ENCODE peak calls at places on chromosomes 12 and 14, in six cellular contexts. B, X, M, U, O and Y are unnamed samples. For H3K4me1, the result is how much of the 10 kb centered on the place peaks cover.

GRCh38 chr12:52147367-52147972 is 44.3 kb downstream of the KRT80 start:
- DNase-seq in U (no peak), X (no peak), O (peak), M (peak), B (peak), Y (peak)

GRCh38 chr14:105931808-105932483 is 405.6 kb downstream of the TMEM121 start:
- DNase-seq in B (peak), X (no peak), U (no peak), O (peak), M (no peak), Y (no peak)

GRCh38 chr12:25463005-25463404 is 90.1 kb downstream of the LMNTD1 start:
- DNase-seq in M (no peak), X (no peak), B (no peak), U (no peak), O (no peak), Y (no peak)

GRCh38 chr12:31261744-31262143 is 64.2 kb downstream of the SINHCAF start:
- DNase-seq in B (no peak), O (no peak), M (no peak), U (no peak), X (no peak), Y (no peak)

GRCh38 chr12:116492703-116493324 is 66.4 kb upstream of the MAP1LC3B2 start:
- DNase-seq in U (no peak), O (no peak), B (no peak), X (no peak), M (peak), Y (peak)

GRCh38 chr12:26833692-26834168 is 736 bp upstream of the ITPR2 start:
- DNase-seq in U (peak), B (peak), O (peak), M (peak), X (peak), Y (peak)

GRCh38 chr14:74712499-74713394 is at the start of the genes AREL1 and FCF1:
- DNase-seq in B (peak), X (peak), M (peak), O (peak), U (peak), Y (peak)

GRCh38 chr12:11653215-11653753 is 3.8 kb downstream of the ETV6 start:
- DNase-seq in U (no peak), O (no peak), X (no peak), M (peak), B (no peak), Y (no peak)

GRCh38 chr12:57230381-57231155 is 1.1 kb downstream of the SHMT2 start:
- DNase-seq in B (no peak), X (no peak), M (no peak), U (no peak), O (no peak), Y (no peak)

GRCh38 chr12:20722142-20722541 is 27.0 kb downstream of the SLCO1C1 start:
- DNase-seq in O (no peak), M (no peak), U (no peak), X (no peak), B (no peak), Y (no peak)

GRCh38 chr12:45076417-45077031 is 25.6 kb upstream of the DBX2 start:
- DNase-seq in U (peak), X (no peak), M (no peak), O (no peak), B (peak), Y (no peak)

GRCh38 chr12:82524636-82525035 is 162.1 kb upstream of the TMTC2 start:
- DNase-seq in X (no peak), B (no peak), U (no peak), M (no peak), O (no peak), Y (no peak)

GRCh38 chr14:23147676-23148075 is 28.6 kb upstream of the CEBPE start:
- DNase-seq in X (no peak), O (no peak), M (peak), B (no peak), U (no peak), Y (peak)

GRCh38 chr12:83224012-83224411 is 537.3 kb downstream of the TMTC2 start:
- DNase-seq in M (no peak), B (no peak), U (no peak), X (no peak), O (no peak), Y (no peak)

GRCh38 chr12:128613821-128614220 is 209.9 kb downstream of the SLC15A4 start:
- DNase-seq in U (no peak), M (no peak), X (no peak), B (peak), O (no peak), Y (no peak)

GRCh38 chr14:37197421-37198272 is at the start of gene MIPOL1:
- DNase-seq in X (peak), U (peak), B (peak), M (peak), O (no peak), Y (peak)

GRCh38 chr12:3869860-3870259 is 3.3 kb downstream of the PARP11 start:
- DNase-seq in B (no peak), M (no peak), X (no peak), O (peak), U (no peak), Y (no peak)

GRCh38 chr12:104457746-104458644 is 1.2 kb downstream of the CHST11 start:
- DNase-seq in U (no peak), M (no peak), O (peak), B (no peak), X (peak), Y (peak)

GRCh38 chr12:113030875-113031525 is 25.5 kb upstream of the DTX1 start:
- DNase-seq in X (peak), U (peak), B (peak), O (peak), M (peak), Y (peak)

GRCh38 chr14:85093631-85094330 is 436.2 kb upstream of the FLRT2 start:
- DNase-seq in B (no peak), O (no peak), U (no peak), M (peak), X (no peak), Y (peak)

GRCh38 chr14:82642425-82642824 is 1108.8 kb upstream of the SEL1L start:
- DNase-seq in M (no peak), X (peak), U (no peak), B (peak), O (no peak), Y (peak)

GRCh38 chr12:95443458-95443857 is 30.5 kb upstream of the METAP2 start:
- DNase-seq in O (no peak), U (peak), B (no peak), X (no peak), M (no peak), Y (no peak)

GRCh38 chr12:132557969-132558856 is 52.2 kb downstream of the LRCOL1 start:
- DNase-seq in O (no peak), X (no peak), M (no peak), B (no peak), U (no peak), Y (no peak)

GRCh38 chr14:96574633-96575191 is 72.5 kb downstream of the PAPOLA start:
- DNase-seq in X (no peak), O (no peak), B (no peak), M (peak), U (no peak), Y (no peak)

GRCh38 chr14:85195872-85196477 is 334.0 kb upstream of the FLRT2 start:
- DNase-seq in B (no peak), O (no peak), M (peak), X (no peak), U (no peak), Y (peak)

GRCh38 chr12:109027767-109028166 is 6.9 kb upstream of the SVOP start:
- DNase-seq in B (no peak), M (peak), O (no peak), X (no peak), U (no peak), Y (peak)

GRCh38 chr12:118398878-118399277 is 22.5 kb downstream of the SUDS3 start:
- DNase-seq in X (no peak), B (no peak), M (peak), U (no peak), O (no peak), Y (peak)

GRCh38 chr12:55906056-55906455 is 21.6 kb downstream of the PYM1 start:
- DNase-seq in B (no peak), O (no peak), U (no peak), M (peak), X (no peak), Y (no peak)

GRCh38 chr12:4265280-4265679 is 8.3 kb upstream of the CCND2 start:
- DNase-seq in U (no peak), M (no peak), B (no peak), X (no peak), O (no peak), Y (no peak)

GRCh38 chr14:28673056-28673455 is 93.5 kb upstream of the FOXG1 start:
- DNase-seq in U (no peak), X (no peak), M (no peak), O (no peak), B (no peak), Y (no peak)

GRCh38 chr12:93438266-93439050 is 3.3 kb downstream of the UBE2N start:
- DNase-seq in M (no peak), X (no peak), O (no peak), B (no peak), U (no peak), Y (no peak)

GRCh38 chr12:122523846-122524718 is 2.7 kb downstream of the RSRC2 start:
- DNase-seq in M (peak), U (no peak), X (no peak), B (no peak), O (no peak), Y (peak)

GRCh38 chr12:122528992-122529391 is 1.9 kb downstream of the KNTC1 start:
- DNase-seq in O (no peak), X (no peak), U (no peak), B (no peak), M (no peak), Y (no peak)

GRCh38 chr12:122527478-122527944 is 462 bp downstream of the KNTC1 start:
- DNase-seq in B (peak), U (no peak), O (no peak), M (peak), X (no peak), Y (no peak)

GRCh38 chr12:122528582-122528981 is 1.5 kb downstream of the KNTC1 start:
- DNase-seq in X (no peak), M (no peak), O (no peak), U (no peak), B (no peak), Y (no peak)

GRCh38 chr12:122526683-122527477 is at the start of the genes KNTC1 and RSRC2:
- DNase-seq in O (peak), X (peak), M (peak), B (peak), U (peak), Y (peak)
- H3K4ac ChIP-seq in O (peak), X (peak), M (peak), B (peak), U (no peak), Y (peak)

GRCh38 chr12:49618576-49618975 is 4.8 kb upstream of the PRPF40B start:
- DNase-seq in M (no peak), B (no peak), O (no peak), X (no peak), U (no peak), Y (no peak)

GRCh38 chr12:49612210-49612609 is 6.8 kb upstream of the FAM186B start:
- DNase-seq in X (no peak), U (no peak), B (no peak), O (no peak), M (no peak), Y (no peak)

GRCh38 chr12:49619286-49619685 is 4.1 kb upstream of the PRPF40B start:
- DNase-seq in M (peak), X (no peak), B (no peak), O (no peak), U (no peak), Y (no peak)

GRCh38 chr12:49616533-49617219 is 6.7 kb upstream of the PRPF40B start:
- DNase-seq in O (no peak), M (no peak), X (no peak), U (no peak), B (no peak), Y (peak)

GRCh38 chr12:49615725-49616124 is 7.6 kb upstream of the PRPF40B start:
- DNase-seq in X (no peak), O (no peak), B (no peak), M (peak), U (no peak), Y (peak)
- H4K91ac ChIP-seq in X (no peak), O (no peak), B (no peak), M (no peak), U (no peak), Y (no peak)

DNA sequence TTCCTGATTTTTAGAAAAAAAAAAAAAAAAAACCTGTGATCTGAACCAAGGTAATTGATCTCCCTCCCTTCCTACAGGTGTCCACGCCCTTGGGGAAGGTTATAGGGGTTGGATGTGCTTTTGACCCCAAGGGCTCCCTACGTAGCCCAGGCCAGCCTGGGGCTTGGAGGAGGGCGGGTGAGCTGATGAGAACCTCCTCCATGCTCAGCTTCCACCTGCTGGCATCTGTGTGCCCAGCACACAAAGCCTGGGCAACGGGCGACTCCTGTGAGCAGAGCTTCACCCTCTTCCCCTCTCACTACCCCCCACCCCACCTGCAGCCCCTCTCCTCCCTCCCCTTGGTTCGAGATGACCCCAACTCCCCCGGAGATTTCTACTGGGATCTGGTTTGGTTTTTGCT is 25.3 kb upstream of the INF2 start:
- DNase-seq in O (no peak), U (no peak), X (no peak), B (no peak), M (no peak), Y (no peak)
- H3K4me1 ChIP-seq in O (under half), U (under half), X (under half), B (under half), M (under half), Y (under half)

DNA sequence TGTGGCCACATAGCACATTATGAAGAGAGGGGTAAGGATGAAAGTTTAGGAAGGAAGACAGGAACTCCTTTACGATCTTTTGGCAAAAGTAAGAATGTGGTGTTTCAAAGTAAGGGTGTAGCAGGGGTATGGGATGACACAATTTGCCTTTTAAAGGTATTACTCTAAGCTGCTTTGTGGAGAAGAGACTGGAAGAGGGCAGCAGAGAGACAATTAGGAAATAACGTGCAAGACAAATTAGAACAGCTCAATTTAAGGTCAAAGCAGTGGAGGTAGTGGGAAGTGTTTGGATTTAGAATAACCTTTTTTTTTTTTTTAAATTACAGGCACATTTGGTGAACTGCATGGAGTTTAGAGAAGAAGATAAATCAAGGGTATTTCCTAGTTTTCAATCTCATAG is 342.6 kb downstream of the NOVA1 start:
- DNase-seq in X (no peak), B (no peak), O (no peak), U (no peak), M (peak), Y (peak)
- H3K4ac ChIP-seq in X (no peak), B (no peak), O (no peak), U (no peak), M (no peak), Y (no peak)

GRCh38 chr12:76345569-76345968 is 2.6 kb downstream of the BBS10 start:
- DNase-seq in X (no peak), O (no peak), M (no peak), U (no peak), B (no peak), Y (no peak)

GRCh38 chr12:76346798-76347420 is 1.3 kb downstream of the BBS10 start:
- DNase-seq in U (no peak), O (no peak), X (no peak), M (peak), B (no peak), Y (peak)

GRCh38 chr12:76346236-76346635 is 2.0 kb downstream of the BBS10 start:
- DNase-seq in O (no peak), U (no peak), M (peak), B (no peak), X (no peak), Y (peak)

GRCh38 chr12:76348079-76348901 is at the start of gene BBS10:
- DNase-seq in B (peak), X (peak), M (peak), U (peak), O (peak), Y (peak)
- H4K91ac ChIP-seq in B (no peak), X (peak), M (peak), U (no peak), O (peak), Y (peak)

GRCh38 chr12:5493018-5493417 is 61.1 kb downstream of the NTF3 start:
- DNase-seq in B (no peak), U (no peak), M (no peak), O (no peak), X (no peak), Y (no peak)
- H3K4me1 ChIP-seq in B (under half), U (under half), M (under half), O (under half), X (under half), Y (under half)

GRCh38 chr12:12718382-12718761 is 1.2 kb downstream of the CDKN1B start:
- DNase-seq in U (no peak), O (no peak), X (no peak), B (no peak), M (no peak), Y (peak)

GRCh38 chr12:12716151-12716844 is 870 bp upstream of the CDKN1B start:
- DNase-seq in M (peak), X (no peak), U (no peak), B (no peak), O (no peak), Y (peak)

GRCh38 chr12:12716845-12717585 is at the start of gene CDKN1B:
- DNase-seq in M (peak), O (peak), U (peak), X (peak), B (peak), Y (peak)

GRCh38 chr12:12718853-12719252 is 1.7 kb downstream of the CDKN1B start:
- DNase-seq in U (no peak), B (no peak), O (no peak), M (peak), X (no peak), Y (peak)

GRCh38 chr12:12717586-12718381 is 616 bp downstream of the CDKN1B start:
- DNase-seq in U (no peak), B (peak), O (no peak), X (peak), M (no peak), Y (peak)
- H3K4ac ChIP-seq in U (peak), B (no peak), O (peak), X (no peak), M (peak), Y (peak)

DNA sequence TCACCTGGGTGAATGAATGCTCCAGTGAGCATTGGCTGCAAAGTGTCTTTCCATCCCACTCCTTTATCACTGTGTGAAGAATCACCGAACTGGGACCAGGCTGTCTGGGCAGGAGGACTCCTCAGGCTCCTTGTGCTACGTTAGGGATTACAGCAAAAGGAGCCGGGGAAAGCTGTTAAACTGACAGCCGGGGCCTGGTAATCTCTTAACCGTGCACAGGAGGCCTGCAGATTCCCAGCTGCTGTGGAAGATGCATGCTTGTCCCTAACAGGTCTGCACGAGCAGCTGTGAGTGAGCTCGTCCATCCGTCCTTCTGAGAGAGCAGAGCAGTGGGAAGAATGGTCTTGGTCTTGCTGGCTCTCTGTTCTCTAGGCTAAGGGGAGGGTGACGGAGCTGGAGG is 231.5 kb downstream of the AACS start:
- DNase-seq in U (no peak), X (no peak), B (no peak), M (no peak), O (no peak), Y (no peak)
- H4K91ac ChIP-seq in U (no peak), X (no peak), B (no peak), M (no peak), O (no peak), Y (no peak)

GRCh38 chr12:101823891-101824290 is 6.9 kb downstream of the GNPTAB start:
- DNase-seq in U (peak), M (no peak), X (peak), B (peak), O (no peak), Y (peak)

GRCh38 chr12:101824831-101825230 is 5.9 kb downstream of the GNPTAB start:
- DNase-seq in O (no peak), X (no peak), U (no peak), B (no peak), M (no peak), Y (no peak)

GRCh38 chr12:101828463-101829196 is 2.1 kb downstream of the GNPTAB start:
- DNase-seq in B (no peak), O (no peak), M (no peak), X (no peak), U (no peak), Y (no peak)

GRCh38 chr12:101829639-101830390 is 944 bp downstream of the GNPTAB start:
- DNase-seq in U (no peak), B (peak), X (no peak), M (no peak), O (no peak), Y (peak)

GRCh38 chr12:101826766-101827368 is 3.9 kb downstream of the GNPTAB start:
- DNase-seq in O (no peak), U (no peak), B (no peak), X (no peak), M (no peak), Y (peak)
- H3K4me1 ChIP-seq in O (under half), U (under half), B (under half), X (under half), M (under half), Y (under half)